ENCODE peak calls at places on chromosomes 6 and 20, in eight cellular contexts. Z, U, A, T, R, Q, F and J are unnamed samples. For H3K36me3 and H3K27me3, the result is how much of the 10 kb centered on the place peaks cover.

GRCh38 chr6:72911463-72912153 is 289.7 kb downstream of the KCNQ5 start:
- DNase-seq in Z (no peak), U (no peak), A (no peak), T (no peak), R (peak), Q (no peak), F (no peak), J (no peak)

GRCh38 chr6:15793288-15793687 is 130.5 kb upstream of the DTNBP1 start:
- DNase-seq in Z (no peak), U (no peak), A (no peak), T (no peak), R (peak), Q (no peak), F (no peak), J (no peak)

GRCh38 chr20:20547221-20547875 is 165.1 kb downstream of the RALGAPA2 start:
- DNase-seq in Z (no peak), U (no peak), A (no peak), T (no peak), R (peak), Q (no peak), F (no peak), J (no peak)

GRCh38 chr20:6122111-6122872 is 538 bp downstream of the FERMT1 start:
- DNase-seq in Z (no peak), U (peak), A (no peak), T (no peak), R (peak), Q (no peak), F (peak), J (peak)

GRCh38 chr20:43752561-43753301 is 25.9 kb upstream of the GTSF1L start:
- DNase-seq in Z (no peak), U (no peak), A (peak), T (no peak), R (peak), Q (no peak), F (no peak), J (no peak)

GRCh38 chr6:133710826-133711225 is 178.1 kb upstream of the TCF21 start:
- DNase-seq in Z (no peak), U (no peak), A (no peak), T (no peak), R (no peak), Q (no peak), F (no peak), J (no peak)

GRCh38 chr6:31476515-31477139 is 21.3 kb upstream of the MICB start:
- DNase-seq in Z (no peak), U (no peak), A (no peak), T (no peak), R (no peak), Q (no peak), F (peak), J (peak)

GRCh38 chr6:14267885-14268660 is 150.5 kb downstream of the CD83 start:
- DNase-seq in Z (no peak), U (no peak), A (no peak), T (no peak), R (no peak), Q (no peak), F (no peak), J (no peak)

GRCh38 chr6:136873733-136874132 is 48.4 kb upstream of the SLC35D3 start:
- DNase-seq in Z (no peak), U (no peak), A (no peak), T (no peak), R (no peak), Q (no peak), F (no peak), J (no peak)

GRCh38 chr20:7851031-7851490 is 89.2 kb downstream of the HAO1 start:
- DNase-seq in Z (no peak), U (no peak), A (no peak), T (no peak), R (peak), Q (no peak), F (peak), J (no peak)

GRCh38 chr20:52105045-52105572 is 86.5 kb downstream of the ZFP64 start:
- DNase-seq in Z (peak), U (peak), A (no peak), T (peak), R (peak), Q (no peak), F (peak), J (peak)

GRCh38 chr6:39341352-39341751 is 18.9 kb upstream of the KCNK16 start:
- DNase-seq in Z (no peak), U (no peak), A (no peak), T (no peak), R (no peak), Q (no peak), F (no peak), J (no peak)

GRCh38 chr20:18224968-18225568 is 63.3 kb upstream of the ZNF133 start:
- DNase-seq in Z (peak), U (peak), A (peak), T (peak), R (peak), Q (no peak), F (peak), J (peak)

GRCh38 chr6:137878810-137879285 is 11.8 kb downstream of the TNFAIP3 start:
- DNase-seq in Z (peak), U (peak), A (no peak), T (peak), R (no peak), Q (no peak), F (peak), J (peak)

GRCh38 chr6:136880748-136881460 is 41.2 kb upstream of the SLC35D3 start:
- DNase-seq in Z (no peak), U (no peak), A (no peak), T (no peak), R (no peak), Q (no peak), F (peak), J (no peak)

GRCh38 chr20:47653892-47654291 is 131.4 kb downstream of the SULF2 start:
- DNase-seq in Z (no peak), U (no peak), A (no peak), T (no peak), R (no peak), Q (no peak), F (no peak), J (no peak)

GRCh38 chr20:19347943-19348456 is 135.6 kb downstream of the SLC24A3 start:
- DNase-seq in Z (no peak), U (no peak), A (no peak), T (no peak), R (no peak), Q (no peak), F (no peak), J (no peak)

GRCh38 chr6:83193747-83194582 is 808 bp downstream of the RWDD2A start:
- DNase-seq in Z (peak), U (peak), A (peak), T (peak), R (peak), Q (peak), F (peak), J (peak)

GRCh38 chr6:165227644-165228329 is 81.6 kb downstream of the C6orf118 start:
- DNase-seq in Z (no peak), U (no peak), A (no peak), T (no peak), R (peak), Q (no peak), F (no peak), J (no peak)

GRCh38 chr6:38177885-38178583 is 358.5 kb downstream of the ZFAND3 start:
- DNase-seq in Z (no peak), U (no peak), A (no peak), T (no peak), R (no peak), Q (peak), F (no peak), J (peak)

GRCh38 chr6:36933102-36933501 is 21.4 kb upstream of the PI16 start:
- DNase-seq in Z (no peak), U (no peak), A (no peak), T (no peak), R (peak), Q (no peak), F (no peak), J (no peak)

GRCh38 chr6:131129657-131130545 is 5.4 kb upstream of the AKAP7 start:
- DNase-seq in Z (no peak), U (no peak), A (no peak), T (no peak), R (no peak), Q (no peak), F (no peak), J (no peak)

GRCh38 chr20:58458342-58459057 is 56.7 kb downstream of the APCDD1L start:
- DNase-seq in Z (peak), U (no peak), A (no peak), T (no peak), R (peak), Q (no peak), F (no peak), J (no peak)

GRCh38 chr6:25316626-25317025 is 37.5 kb downstream of the CARMIL1 start:
- DNase-seq in Z (no peak), U (no peak), A (no peak), T (no peak), R (no peak), Q (no peak), F (no peak), J (no peak)

GRCh38 chr20:51404297-51405060 is 138.0 kb downstream of the NFATC2 start:
- DNase-seq in Z (no peak), U (no peak), A (peak), T (no peak), R (peak), Q (no peak), F (no peak), J (no peak)

GRCh38 chr6:52410979-52411378 is 9.2 kb upstream of the EFHC1 start:
- DNase-seq in Z (no peak), U (no peak), A (no peak), T (no peak), R (no peak), Q (no peak), F (no peak), J (no peak)

GRCh38 chr6:72869621-72870020 is 247.8 kb downstream of the KCNQ5 start:
- DNase-seq in Z (no peak), U (no peak), A (no peak), T (no peak), R (no peak), Q (no peak), F (no peak), J (no peak)

GRCh38 chr6:127176175-127176574 is 57.7 kb downstream of the RSPO3 start:
- DNase-seq in Z (no peak), U (no peak), A (no peak), T (no peak), R (peak), Q (no peak), F (no peak), J (no peak)

GRCh38 chr6:134295953-134296553 is 21.9 kb downstream of the SGK1 start:
- DNase-seq in Z (no peak), U (no peak), A (no peak), T (no peak), R (peak), Q (no peak), F (peak), J (no peak)

GRCh38 chr6:158538741-158539140 is 21.1 kb upstream of the TMEM181 start:
- DNase-seq in Z (no peak), U (no peak), A (no peak), T (no peak), R (no peak), Q (no peak), F (no peak), J (no peak)

GRCh38 chr6:158536891-158537798 is 22.7 kb upstream of the TMEM181 start:
- DNase-seq in Z (peak), U (peak), A (no peak), T (no peak), R (peak), Q (peak), F (peak), J (peak)

GRCh38 chr6:158539363-158539762 is 20.5 kb upstream of the TMEM181 start:
- DNase-seq in Z (no peak), U (no peak), A (no peak), T (no peak), R (no peak), Q (no peak), F (no peak), J (no peak)

GRCh38 chr6:158531970-158532369 is 27.9 kb upstream of the TMEM181 start:
- DNase-seq in Z (no peak), U (no peak), A (no peak), T (no peak), R (no peak), Q (no peak), F (no peak), J (no peak)

GRCh38 chr6:158536084-158536890 is 23.6 kb upstream of the TMEM181 start:
- DNase-seq in Z (peak), U (peak), A (peak), T (peak), R (peak), Q (peak), F (peak), J (peak)
- H3K4me3 ChIP-seq in Z (peak), U (peak), A (peak), T (peak), R (peak), Q (peak), F (peak), J (peak)

DNA sequence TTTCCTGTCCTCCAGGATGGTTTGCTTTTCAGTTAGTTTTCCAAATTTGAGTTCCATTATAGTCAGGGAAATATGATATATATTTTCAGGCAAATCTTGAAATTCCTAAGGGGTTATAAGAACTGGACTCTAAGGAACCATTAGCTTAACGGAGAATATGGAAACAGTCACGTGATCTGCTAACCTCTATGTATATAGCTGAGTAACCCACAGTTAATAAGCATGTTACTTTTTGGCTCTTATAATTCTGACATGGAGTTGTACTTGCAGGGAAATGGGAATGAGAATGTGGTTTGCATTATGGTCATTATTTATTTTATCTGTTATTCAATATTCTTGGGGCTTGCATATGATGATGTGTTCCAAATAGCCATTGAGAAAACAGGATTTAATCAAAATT is 23.3 kb downstream of the SOBP start:
- DNase-seq in Z (no peak), U (no peak), A (no peak), T (no peak), R (no peak), Q (no peak), F (no peak), J (no peak)
- H3K36me3 ChIP-seq in Z (under half), U (under half), A (under half), T (under half), R (under half), Q (under half), F (under half), J (under half)

GRCh38 chr6:33985947-33986346 is 159.9 kb downstream of the GRM4 start:
- DNase-seq in Z (no peak), U (no peak), A (no peak), T (no peak), R (no peak), Q (no peak), F (no peak), J (no peak)
- H3K27me3 ChIP-seq in Z (under half), U (under half), A (under half), T (half or more), R (under half), Q (under half), F (under half), J (under half)

GRCh38 chr6:7285416-7285815 is 27.6 kb downstream of the SSR1 start:
- DNase-seq in Z (no peak), U (no peak), A (no peak), T (no peak), R (no peak), Q (no peak), F (no peak), J (no peak)

GRCh38 chr6:7282097-7282906 is 30.7 kb downstream of the SSR1 start:
- DNase-seq in Z (no peak), U (no peak), A (no peak), T (no peak), R (no peak), Q (no peak), F (no peak), J (no peak)

DNA sequence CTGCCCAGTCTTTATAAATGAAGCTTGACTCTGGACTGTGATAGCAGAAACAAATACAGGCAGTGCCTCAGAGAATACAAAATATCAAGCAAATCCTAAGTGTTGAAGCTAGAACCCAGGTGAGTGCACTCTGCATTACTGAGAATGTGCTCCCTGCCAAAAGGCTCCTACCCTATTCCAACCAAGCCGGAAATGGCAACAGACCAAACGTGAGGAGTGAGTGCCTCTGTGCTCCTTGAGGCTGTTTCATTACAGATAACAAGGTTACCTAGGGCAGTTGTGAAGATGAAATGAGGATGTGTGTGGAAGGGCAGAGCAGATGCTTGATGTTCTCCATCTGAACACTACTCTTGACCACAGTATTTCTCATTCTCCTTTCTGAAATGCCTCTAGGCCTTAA is 29.3 kb downstream of the SSR1 start:
- DNase-seq in Z (no peak), U (no peak), A (no peak), T (no peak), R (no peak), Q (no peak), F (no peak), J (no peak)
- H3K4me3 ChIP-seq in Z (no peak), U (no peak), A (no peak), T (no peak), R (no peak), Q (no peak), F (no peak), J (no peak)

DNA sequence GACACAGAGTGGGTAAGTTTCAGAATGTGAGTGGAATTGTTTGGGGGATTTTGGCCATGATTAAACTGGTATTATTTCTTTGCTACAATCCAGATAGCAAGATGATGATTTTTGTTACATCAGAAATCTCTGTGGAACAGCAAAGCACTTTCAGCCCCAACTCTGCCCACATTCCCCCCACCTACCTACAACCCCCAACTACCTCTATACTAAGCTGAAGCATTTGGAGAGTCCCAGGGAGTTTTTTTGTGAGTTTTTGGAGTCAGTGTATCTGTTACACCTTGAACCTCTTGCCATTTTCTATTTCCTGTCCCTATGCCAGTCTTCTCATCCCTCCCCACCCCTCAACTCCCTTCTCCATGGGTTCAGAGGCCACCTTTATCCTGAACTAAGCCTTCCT is 24.8 kb downstream of the POFUT1 start:
- DNase-seq in Z (no peak), U (no peak), A (no peak), T (no peak), R (no peak), Q (no peak), F (no peak), J (no peak)
- H3K36me3 ChIP-seq in Z (half or more), U (under half), A (under half), T (under half), R (under half), Q (half or more), F (under half), J (under half)

DNA sequence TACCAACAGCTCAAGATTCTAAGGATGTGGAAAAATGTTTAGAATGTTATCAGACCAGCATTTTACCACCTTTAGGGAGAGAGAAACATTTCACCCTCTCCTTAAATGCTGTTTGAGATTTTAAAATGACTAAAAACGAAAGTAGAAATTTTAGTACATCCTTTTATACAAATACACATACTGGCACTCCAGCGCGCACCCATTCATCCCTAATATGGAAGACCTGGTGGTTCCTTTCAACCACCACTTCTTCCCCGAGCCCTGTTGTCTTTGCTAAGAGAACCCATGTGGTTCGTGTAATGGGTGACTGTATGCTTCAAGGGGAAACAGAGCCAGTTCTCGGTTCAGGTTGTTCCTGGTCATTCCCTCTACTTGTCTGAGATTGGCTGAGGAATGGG is 21.3 kb downstream of the SPATA2 start:
- DNase-seq in Z (no peak), U (no peak), A (no peak), T (no peak), R (no peak), Q (no peak), F (no peak), J (peak)
- H3K27me3 ChIP-seq in Z (under half), U (under half), A (under half), T (under half), R (under half), Q (under half), F (under half), J (under half)

GRCh38 chr6:6008648-6009421 is 2.1 kb upstream of the NRN1 start:
- DNase-seq in Z (peak), U (peak), A (peak), T (peak), R (no peak), Q (peak), F (peak), J (peak)

GRCh38 chr6:6008114-6008647 is 1.5 kb upstream of the NRN1 start:
- DNase-seq in Z (no peak), U (no peak), A (no peak), T (no peak), R (no peak), Q (no peak), F (no peak), J (no peak)

GRCh38 chr6:6005467-6006427 is 978 bp downstream of the NRN1 start:
- DNase-seq in Z (no peak), U (no peak), A (no peak), T (no peak), R (no peak), Q (no peak), F (peak), J (peak)

GRCh38 chr6:6006428-6007310 is at the start of gene NRN1:
- DNase-seq in Z (no peak), U (no peak), A (no peak), T (no peak), R (no peak), Q (peak), F (peak), J (peak)

DNA sequence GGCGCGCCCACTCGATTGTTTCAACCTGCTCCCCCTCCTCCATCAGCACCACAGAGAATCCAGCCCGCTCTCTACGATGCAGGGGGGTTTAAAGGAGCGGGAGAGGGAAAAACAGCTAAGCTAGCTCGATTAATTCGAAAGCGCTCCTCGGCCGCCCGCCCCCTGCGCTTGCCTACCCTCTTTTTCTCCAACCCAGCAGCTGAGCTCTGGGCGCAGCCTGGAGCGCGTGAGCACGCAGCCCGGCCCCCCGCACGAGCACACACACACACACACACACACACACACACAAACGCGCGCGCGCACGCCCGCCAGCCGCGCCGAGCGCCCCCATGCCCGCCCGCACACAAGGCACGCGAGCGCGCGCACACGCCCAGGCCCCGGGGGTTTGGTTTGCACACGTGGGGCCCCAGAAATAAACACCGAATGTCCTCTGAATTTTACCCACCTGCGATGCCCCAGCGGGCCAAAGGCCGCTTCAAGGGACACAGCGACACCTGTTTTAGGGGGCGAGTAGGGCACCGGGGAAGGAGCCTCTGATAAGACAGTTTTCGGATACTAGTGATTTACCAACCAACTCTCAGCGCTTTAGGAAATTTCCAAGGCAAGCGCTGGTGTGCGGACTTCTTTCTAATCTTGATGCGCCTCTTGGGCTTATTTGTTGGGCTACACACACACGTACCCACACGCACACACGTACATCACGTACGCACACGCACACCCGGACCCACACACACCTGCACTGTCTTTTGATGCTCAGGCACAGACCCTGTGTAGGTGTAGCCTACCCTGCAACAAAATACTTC is 787 bp upstream of the NRN1 start:
- DNase-seq in Z (peak), U (peak), A (no peak), T (peak), R (no peak), Q (peak), F (peak), J (peak)
- H3K4me3 ChIP-seq in Z (peak), U (peak), A (peak), T (peak), R (no peak), Q (peak), F (peak), J (peak)

GRCh38 chr6:161115468-161115867 is 123.9 kb downstream of the MAP3K4 start:
- DNase-seq in Z (no peak), U (no peak), A (no peak), T (no peak), R (no peak), Q (no peak), F (no peak), J (no peak)
- H3K36me3 ChIP-seq in Z (half or more), U (under half), A (under half), T (under half), R (under half), Q (half or more), F (under half), J (under half)